ENCODE peak calls at places on chromosome 14, in ten cellular contexts. G, Q, T, N, X, C, D, I, P and W are unnamed samples. For H3K4me1, the result is how much of the 10 kb centered on the place peaks cover.

GRCh38 chr14:69712217-69712565 is 54.8 kb upstream of the SRSF5 start:
- DNase-seq in I (no peak), Q (no peak), P (no peak), N (no peak), C (no peak), X (no peak), D (no peak), G (no peak), T (no peak), W (no peak)

GRCh38 chr14:99982449-99983250 is 82.6 kb upstream of the EVL start:
- DNase-seq in I (no peak), T (peak), D (peak), C (peak), G (peak), P (no peak), X (no peak), N (peak), Q (no peak), W (no peak)

GRCh38 chr14:61196792-61197191 is 84.3 kb downstream of the TMEM30B start:
- DNase-seq in I (no peak), Q (no peak), X (no peak), G (no peak), T (no peak), N (no peak), D (peak), P (no peak), C (no peak), W (no peak)

GRCh38 chr14:33914676-33915516 is 36.0 kb downstream of the EGLN3 start:
- DNase-seq in G (peak), N (no peak), T (peak), D (no peak), P (no peak), X (peak), I (no peak), C (no peak), Q (no peak), W (no peak)

GRCh38 chr14:104346608-104347007 is 208.2 kb downstream of the KIF26A start:
- DNase-seq in Q (peak), I (no peak), D (no peak), N (no peak), G (peak), X (no peak), P (no peak), T (no peak), C (no peak), W (no peak)

GRCh38 chr14:81743605-81744004 is 210.0 kb upstream of the SEL1L start:
- DNase-seq in G (no peak), X (no peak), C (no peak), T (no peak), D (no peak), N (no peak), P (no peak), I (no peak), Q (no peak), W (no peak)

GRCh38 chr14:56247495-56248087 is 129.4 kb downstream of the PELI2 start:
- DNase-seq in T (peak), G (no peak), D (no peak), Q (no peak), I (no peak), N (peak), X (no peak), C (no peak), P (no peak), W (no peak)

GRCh38 chr14:77580964-77581505 is 35.4 kb downstream of the SPTLC2 start:
- DNase-seq in G (no peak), T (peak), I (no peak), C (no peak), X (no peak), D (no peak), N (no peak), P (no peak), Q (no peak), W (no peak)

GRCh38 chr14:42944284-42944683 is 1337.6 kb downstream of the LRFN5 start:
- DNase-seq in P (no peak), G (no peak), N (no peak), Q (no peak), T (peak), C (no peak), X (no peak), I (no peak), D (no peak), W (no peak)

GRCh38 chr14:53968756-53969155 is 12.1 kb upstream of the BMP4 start:
- DNase-seq in C (no peak), Q (no peak), N (no peak), T (no peak), I (no peak), D (no peak), P (no peak), X (no peak), G (no peak), W (no peak)

GRCh38 chr14:36091096-36091495 is 85.4 kb downstream of the PTCSC3 start:
- DNase-seq in P (no peak), N (no peak), C (no peak), X (no peak), G (peak), D (no peak), Q (no peak), T (peak), I (no peak), W (no peak)

GRCh38 chr14:66624319-66624937 is 116.5 kb downstream of the GPHN start:
- DNase-seq in T (peak), P (peak), Q (no peak), C (no peak), G (peak), I (peak), N (peak), X (peak), D (peak), W (peak)

GRCh38 chr14:68782091-68782981 is 10.5 kb downstream of the ZFP36L1 start:
- DNase-seq in P (no peak), I (peak), G (peak), X (no peak), T (no peak), C (peak), N (no peak), Q (no peak), D (no peak), W (no peak)

GRCh38 chr14:29282169-29282568 is 515.6 kb downstream of the FOXG1 start:
- DNase-seq in T (peak), G (no peak), N (no peak), D (no peak), I (no peak), P (no peak), X (no peak), C (no peak), Q (no peak), W (no peak)

GRCh38 chr14:63524537-63525155 is 18.5 kb downstream of the PPP2R5E start:
- DNase-seq in G (no peak), P (no peak), X (no peak), T (no peak), D (no peak), I (no peak), Q (no peak), N (no peak), C (peak), W (no peak)

GRCh38 chr14:99316281-99317163 is 44.5 kb upstream of the BCL11B start:
- DNase-seq in G (peak), T (no peak), D (no peak), N (no peak), P (no peak), C (no peak), X (no peak), Q (no peak), I (peak), W (no peak)

GRCh38 chr14:50014809-50015208 is 101.6 kb downstream of the VCPKMT start:
- DNase-seq in G (no peak), X (no peak), Q (no peak), I (no peak), C (no peak), N (no peak), D (no peak), T (no peak), P (no peak), W (no peak)

GRCh38 chr14:31877333-31877798 is 199.7 kb upstream of the ARHGAP5 start:
- DNase-seq in N (no peak), C (no peak), I (no peak), D (no peak), G (no peak), Q (no peak), T (peak), X (no peak), P (no peak), W (peak)

GRCh38 chr14:32382704-32383103 is 53.6 kb downstream of the AKAP6 start:
- DNase-seq in D (peak), N (peak), G (no peak), P (no peak), T (peak), Q (no peak), C (no peak), X (no peak), I (no peak), W (no peak)

GRCh38 chr14:78974691-78975090 is 804.5 kb downstream of the NRXN3 start:
- DNase-seq in Q (no peak), N (no peak), P (no peak), X (no peak), D (no peak), T (peak), C (no peak), I (no peak), G (no peak), W (no peak)

GRCh38 chr14:58738189-58738836 is 100.6 kb downstream of the DACT1 start:
- DNase-seq in Q (peak), D (no peak), T (peak), P (no peak), I (no peak), C (no peak), N (no peak), G (no peak), X (no peak), W (no peak)

GRCh38 chr14:81401420-81402122 is 1.4 kb upstream of the STON2 start:
- DNase-seq in I (no peak), Q (no peak), G (no peak), P (no peak), D (no peak), X (no peak), N (no peak), C (no peak), T (peak), W (no peak)

GRCh38 chr14:24481622-24482324 is 26.3 kb downstream of the CMA1 start:
- DNase-seq in G (peak), X (no peak), Q (no peak), D (peak), P (peak), T (peak), N (peak), C (peak), I (no peak), W (no peak)

GRCh38 chr14:89394920-89395319 is 22.1 kb downstream of the FOXN3 start:
- DNase-seq in P (no peak), Q (no peak), N (no peak), X (no peak), I (no peak), T (no peak), D (no peak), G (peak), C (no peak), W (no peak)

GRCh38 chr14:68043752-68044151 is 224.2 kb downstream of the RAD51B start:
- DNase-seq in G (no peak), X (no peak), N (no peak), C (no peak), D (no peak), T (no peak), I (no peak), P (no peak), Q (no peak), W (no peak)

GRCh38 chr14:25837431-25837950 is 760.3 kb downstream of the NOVA1 start:
- DNase-seq in D (no peak), G (no peak), C (no peak), Q (no peak), P (no peak), T (no peak), X (no peak), N (no peak), I (no peak), W (no peak)
- H3K4me1 ChIP-seq in D (under half), G (under half), C (under half), Q (under half), P (under half), T (under half), X (under half), N (under half), I (under half), W (under half)

GRCh38 chr14:55123101-55123500 is 6.0 kb upstream of the LGALS3 start:
- DNase-seq in N (no peak), Q (no peak), D (no peak), I (no peak), T (peak), G (no peak), X (no peak), P (no peak), C (no peak), W (no peak)
- H3K27ac ChIP-seq in N (no peak), Q (peak), D (peak), I (no peak), T (peak), G (peak), X (no peak), P (no peak), C (no peak), W (peak)

DNA sequence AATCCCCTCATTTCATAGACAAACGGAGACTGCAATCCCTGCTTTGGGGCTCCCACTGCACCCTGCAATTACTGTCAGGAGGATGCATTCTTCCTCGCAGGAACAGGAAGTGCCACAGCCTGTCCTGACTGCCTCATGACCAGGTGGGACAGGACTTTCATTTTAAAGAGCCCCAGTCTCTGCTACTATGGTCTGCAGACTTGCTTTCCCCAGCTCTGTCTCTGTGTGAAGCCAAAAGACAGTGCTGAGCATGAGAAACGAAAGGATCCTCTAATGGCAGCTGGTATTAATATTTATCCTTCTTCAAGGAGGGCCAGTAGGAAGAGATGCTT is 60.0 kb upstream of the PNMA1 start:
- DNase-seq in X (peak), D (no peak), C (no peak), I (no peak), G (no peak), P (no peak), T (no peak), Q (no peak), N (no peak), W (no peak)
- H3K4me1 ChIP-seq in X (under half), D (under half), C (half or more), I (under half), G (half or more), P (half or more), T (under half), Q (under half), N (under half), W (half or more)

GRCh38 chr14:95652171-95652570 is 34.1 kb upstream of the TCL1B start:
- DNase-seq in Q (no peak), G (no peak), I (no peak), P (no peak), D (no peak), N (no peak), T (no peak), C (no peak), X (no peak), W (no peak)
- H3K27ac ChIP-seq in Q (no peak), G (no peak), I (no peak), P (no peak), D (no peak), N (peak), T (no peak), C (no peak), X (no peak), W (no peak)

GRCh38 chr14:73762375-73762822 is 48.2 kb upstream of the PNMA1 start:
- DNase-seq in T (no peak), C (peak), Q (no peak), X (no peak), G (no peak), N (no peak), I (no peak), P (no peak), D (no peak), W (no peak)
- H3K4me1 ChIP-seq in T (under half), C (half or more), Q (under half), X (under half), G (half or more), N (under half), I (under half), P (half or more), D (under half), W (half or more)